ENCODE peak calls at places on chromosomes 16 and 17, in nine cellular contexts. F is H54; M is NCI-H510A; H is left ventricle myocardium inferior; O is fibroblast of lung; S is activated CD8-positive, alpha-beta T cell treated with anti-CD3 and anti-CD28 coated beads for 36 hours; N is fibroblast of mammary gland; X is NCI-H748 treated with DMSO at 0.1 percent for 48 hours; V is activated CD4-positive, alpha-beta T cell treated with anti-CD3 and anti-CD28 coated beads for 48 hours. L is an unnamed sample.

GRCh38 chr16:15874745-15875314 is 13.6 kb downstream of the CEP20 start:
- DNase-seq in M (no peak), O (peak), N (peak), F (no peak), X (no peak), S (peak), V (no peak), H (peak), L (peak)

GRCh38 chr16:85213926-85214294 is 101.6 kb upstream of the CIBAR2 start:
- DNase-seq in S (no peak), O (no peak), H (no peak), X (no peak), F (no peak), M (no peak), N (no peak), V (no peak), L (no peak)

GRCh38 chr16:89615596-89616090 is 2.2 kb downstream of the DPEP1 start:
- DNase-seq in V (peak), N (no peak), O (no peak), F (no peak), S (peak), M (no peak), H (no peak), X (no peak), L (peak)

GRCh38 chr17:8503807-8504206 is 68.1 kb downstream of the NDEL1 start:
- DNase-seq in V (no peak), H (no peak), X (no peak), M (no peak), O (no peak), N (no peak), S (no peak), F (no peak), L (no peak)

GRCh38 chr17:77470800-77471733 is 330.3 kb downstream of the SEC14L1 start:
- DNase-seq in X (no peak), F (peak), O (peak), V (no peak), H (peak), M (no peak), N (peak), S (peak), L (no peak)

GRCh38 chr17:40485851-40486512 is 15.4 kb downstream of the TNS4 start:
- DNase-seq in H (no peak), S (peak), V (peak), M (no peak), N (peak), X (no peak), F (peak), O (peak), L (peak)

GRCh38 chr16:69567031-69567680 is 1.4 kb downstream of the NFAT5 start:
- DNase-seq in M (no peak), O (no peak), F (no peak), X (no peak), H (no peak), N (no peak), V (peak), S (peak), L (peak)

GRCh38 chr16:89257757-89258465 is 40.4 kb downstream of the ZNF778 start:
- DNase-seq in O (no peak), S (no peak), V (no peak), H (no peak), F (no peak), M (no peak), X (no peak), N (no peak), L (peak)

GRCh38 chr17:58264407-58265103 is 16.2 kb downstream of the MPO start:
- DNase-seq in V (no peak), S (no peak), O (no peak), H (no peak), N (no peak), X (no peak), M (no peak), F (no peak), L (no peak)

GRCh38 chr16:20383106-20384029 is 21.2 kb downstream of the PDILT start:
- DNase-seq in M (peak), H (peak), N (peak), S (peak), V (peak), F (peak), X (peak), O (peak), L (peak)

GRCh38 chr16:85286066-85286712 is 173.9 kb upstream of the CIBAR2 start:
- DNase-seq in O (peak), N (peak), F (no peak), V (no peak), X (no peak), H (peak), M (no peak), S (no peak), L (no peak)

GRCh38 chr16:50534958-50535357 is 13.2 kb upstream of the NKD1 start:
- DNase-seq in F (no peak), V (no peak), H (no peak), S (no peak), N (no peak), O (no peak), X (no peak), M (no peak), L (no peak)

GRCh38 chr17:28950752-28951427 is 428 bp downstream of the PHF12 start:
- DNase-seq in V (no peak), H (no peak), S (no peak), F (no peak), O (no peak), N (no peak), X (no peak), M (no peak), L (peak)

GRCh38 chr16:81036751-81037350 is 1.2 kb downstream of the ATMIN start:
- DNase-seq in S (no peak), O (no peak), H (no peak), F (no peak), N (peak), V (no peak), X (no peak), M (no peak), L (no peak)

GRCh38 chr17:30600830-30601494 is 123.8 kb downstream of the GOSR1 start:
- DNase-seq in O (peak), S (peak), X (peak), V (peak), H (no peak), M (no peak), F (peak), N (peak), L (peak)

GRCh38 chr17:55883112-55883511 is 132.3 kb downstream of the PCTP start:
- DNase-seq in M (no peak), F (no peak), V (no peak), N (no peak), O (no peak), H (no peak), S (no peak), X (no peak), L (peak)

GRCh38 chr17:36928450-36929125 is 8.7 kb upstream of the LHX1 start:
- DNase-seq in S (no peak), V (no peak), O (no peak), H (no peak), M (no peak), X (no peak), F (no peak), N (no peak), L (no peak)

GRCh38 chr17:376936-377863 is 24.6 kb upstream of the RPH3AL start:
- DNase-seq in N (peak), O (no peak), H (peak), M (peak), X (no peak), V (no peak), S (no peak), F (no peak), L (peak)

GRCh38 chr16:3490911-3491629 is 4.2 kb downstream of the C16orf90 start:
- DNase-seq in X (no peak), V (no peak), S (peak), M (no peak), N (no peak), F (no peak), H (no peak), O (no peak), L (peak)

GRCh38 chr16:75109732-75110243 is 6.8 kb downstream of the LDHD start:
- DNase-seq in H (peak), O (no peak), V (no peak), M (peak), N (no peak), X (no peak), S (peak), F (no peak), L (peak)

GRCh38 chr16:82460761-82461160 is 166.0 kb upstream of the CDH13 start:
- DNase-seq in O (no peak), S (no peak), N (no peak), M (no peak), H (no peak), F (no peak), V (no peak), X (peak), L (peak)

GRCh38 chr17:27259356-27259755 is 34.6 kb upstream of the WSB1 start:
- DNase-seq in O (no peak), M (no peak), F (no peak), V (no peak), H (no peak), S (no peak), X (no peak), N (no peak), L (no peak)

GRCh38 chr17:40224707-40225092 is 5.6 kb downstream of the WIPF2 start:
- DNase-seq in F (no peak), S (no peak), H (no peak), V (no peak), M (no peak), O (peak), X (no peak), N (peak), L (no peak)

GRCh38 chr17:56886288-56886721 is 27.5 kb downstream of the TRIM25 start:
- DNase-seq in H (no peak), O (no peak), M (no peak), V (no peak), X (no peak), N (no peak), F (no peak), S (no peak), L (no peak)

GRCh38 chr17:12672944-12673343 is 7.3 kb downstream of the MYOCD start:
- DNase-seq in M (no peak), N (no peak), H (no peak), X (no peak), O (no peak), S (no peak), V (no peak), F (no peak), L (no peak)

GRCh38 chr16:53865492-53865863 is 161.5 kb downstream of the FTO start:
- DNase-seq in M (no peak), V (no peak), F (no peak), X (no peak), H (no peak), S (no peak), O (no peak), N (peak), L (peak)

GRCh38 chr17:28727727-28728363 is 743 bp upstream of the NEK8 start:
- DNase-seq in O (no peak), S (peak), X (peak), M (peak), H (no peak), N (no peak), F (peak), V (peak), L (peak)

GRCh38 chr17:83119987-83120864 is 40.8 kb downstream of the METRNL start:
- DNase-seq in F (no peak), V (peak), X (no peak), S (peak), M (no peak), O (no peak), H (peak), N (no peak), L (no peak)

GRCh38 chr17:76726766-76727718 is at the start of gene METTL23:
- DNase-seq in N (peak), H (peak), O (peak), F (no peak), X (peak), M (peak), V (peak), S (peak), L (peak)

GRCh38 chr17:80908206-80908605 is 83.4 kb upstream of the CHMP6 start:
- DNase-seq in O (no peak), V (no peak), M (no peak), F (no peak), X (no peak), H (no peak), N (no peak), S (no peak), L (no peak)

GRCh38 chr16:35325936-35326335 is 1866.5 kb downstream of the TP53TG3F start:
- DNase-seq in F (no peak), X (no peak), O (no peak), V (no peak), H (no peak), M (no peak), N (no peak), S (no peak), L (no peak)

GRCh38 chr17:56834380-56835258 is 668 bp downstream of the DGKE start:
- DNase-seq in M (peak), X (peak), F (no peak), V (peak), S (peak), O (peak), H (peak), N (no peak), L (peak)

GRCh38 chr17:1412185-1413110 is 12.4 kb upstream of the YWHAE start:
- DNase-seq in N (peak), M (no peak), H (no peak), X (no peak), F (no peak), O (no peak), V (no peak), S (no peak), L (no peak)

L was measured in DMS53.